ENCODE peak calls at places on chromosomes 16 and 17, in nine cellular contexts. N is GM12865; L is CD8-positive, alpha-beta T cell; W is upper lobe of right lung; Y is prostate gland; P is fibroblast of pulmonary artery; V is left lung; M is mucosa of descending colon; S is ovary. D is an unnamed sample.

GRCh38 chr16:69706256-69706974 is 19.9 kb downstream of the NQO1 start:
- DNase-seq in N (no peak), L (no peak), W (no peak), Y (peak), P (peak), V (no peak), M (no peak), S (no peak), D (no peak)

GRCh38 chr17:64540118-64540776 is 33.5 kb downstream of the CEP95 start:
- DNase-seq in N (no peak), L (no peak), W (no peak), Y (no peak), P (no peak), V (no peak), M (no peak), S (no peak), D (no peak)

GRCh38 chr16:85654251-85655115 is 34.3 kb downstream of the GINS2 start:
- DNase-seq in N (no peak), L (no peak), W (no peak), Y (no peak), P (no peak), V (peak), M (no peak), S (no peak), D (no peak)

GRCh38 chr16:28514246-28514645 is 7.6 kb upstream of the IL27 start:
- DNase-seq in N (no peak), L (no peak), W (no peak), Y (no peak), P (no peak), V (no peak), M (no peak), S (no peak), D (no peak)

GRCh38 chr17:74729368-74729767 is 7.7 kb upstream of the RAB37 start:
- DNase-seq in N (no peak), L (no peak), W (peak), Y (no peak), P (no peak), V (no peak), M (no peak), S (no peak), D (no peak)

GRCh38 chr17:40417258-40417608 is 463 bp downstream of the TOP2A start:
- DNase-seq in N (no peak), L (no peak), W (no peak), Y (no peak), P (no peak), V (no peak), M (no peak), S (no peak), D (no peak)

GRCh38 chr17:29046440-29046839 is 3.5 kb downstream of the PIPOX start:
- DNase-seq in N (no peak), L (no peak), W (no peak), Y (no peak), P (no peak), V (no peak), M (no peak), S (no peak), D (no peak)

GRCh38 chr17:21201302-21201602 is 12.7 kb downstream of the TMEM11 start:
- DNase-seq in N (no peak), L (no peak), W (no peak), Y (peak), P (no peak), V (no peak), M (no peak), S (no peak), D (no peak)

GRCh38 chr17:75897076-75898019 is 597 bp upstream of the TRIM65 start:
- DNase-seq in N (no peak), L (no peak), W (peak), Y (no peak), P (no peak), V (peak), M (peak), S (peak), D (no peak)

GRCh38 chr16:54897930-54898329 is 32.7 kb upstream of the IRX5 start:
- DNase-seq in N (no peak), L (no peak), W (no peak), Y (no peak), P (no peak), V (no peak), M (no peak), S (no peak), D (no peak)

GRCh38 chr17:70905796-70906195 is 736.5 kb downstream of the KCNJ2 start:
- DNase-seq in N (no peak), L (no peak), W (no peak), Y (no peak), P (peak), V (no peak), M (peak), S (no peak), D (no peak)

GRCh38 chr16:75286996-75287395 is 35.6 kb upstream of the BCAR1 start:
- DNase-seq in N (no peak), L (no peak), W (no peak), Y (no peak), P (no peak), V (no peak), M (no peak), S (no peak), D (no peak)

GRCh38 chr17:50668838-50669581 is 34.3 kb downstream of the ABCC3 start:
- DNase-seq in N (no peak), L (no peak), W (no peak), Y (no peak), P (no peak), V (no peak), M (no peak), S (no peak), D (no peak)

GRCh38 chr16:89217388-89218191 is at the start of gene ZNF778:
- DNase-seq in N (peak), L (peak), W (peak), Y (peak), P (peak), V (peak), M (peak), S (peak), D (peak)
- TF ChIP-seq CTCF in N (no peak), L (no peak), W (no peak), Y (peak), P (no peak), V (no peak), M (no peak), S (no peak), D (no peak)

GRCh38 chr16:25679468-25680010 is 12.2 kb upstream of the HS3ST4 start:
- DNase-seq in N (no peak), L (no peak), W (no peak), Y (no peak), P (no peak), V (no peak), M (no peak), S (no peak), D (no peak)
- H3K4me3 ChIP-seq in N (no peak), L (no peak), W (no peak), Y (no peak), P (no peak), V (no peak), M (no peak), S (no peak), D (no peak)

DNA sequence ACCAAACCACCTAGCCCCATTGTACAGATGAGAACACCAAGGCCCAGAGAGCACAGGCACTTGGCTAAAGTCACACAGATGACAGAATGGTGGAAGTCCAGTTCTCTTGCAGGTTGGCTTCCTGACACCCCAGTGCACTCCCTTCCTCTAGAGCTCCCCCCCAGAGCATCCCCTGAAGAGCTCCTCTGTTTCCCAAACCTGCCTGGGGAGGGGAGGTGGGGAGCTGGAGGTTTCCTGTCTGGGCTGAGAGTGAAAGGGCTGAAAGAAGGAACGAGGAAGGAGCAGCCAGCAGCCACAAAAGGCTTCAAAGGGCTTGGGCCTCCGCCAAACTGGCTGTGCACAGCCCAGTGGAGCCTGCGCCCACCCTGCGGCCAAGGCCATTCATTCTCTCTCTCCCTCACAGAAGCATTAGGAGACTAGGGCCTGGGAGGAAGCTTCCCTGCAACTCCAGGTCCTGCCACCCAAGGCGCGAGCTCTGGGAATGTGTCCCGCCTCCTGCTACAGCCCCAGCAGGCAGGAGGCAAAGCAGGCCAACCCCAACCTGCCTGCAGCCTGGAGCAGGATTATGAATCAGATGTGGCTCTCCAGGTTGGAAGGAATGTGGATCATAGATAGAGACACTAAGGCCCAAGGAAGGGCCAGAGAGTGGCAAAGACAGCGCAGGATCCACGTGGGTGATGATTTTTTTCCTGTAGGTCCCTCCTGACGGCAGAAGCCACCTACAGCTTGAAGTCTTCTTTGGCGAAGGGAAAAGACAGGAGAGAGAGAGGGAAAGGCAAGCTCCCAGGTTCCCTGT is 913 bp downstream of the SLC13A5 start:
- DNase-seq in N (no peak), L (no peak), W (no peak), Y (no peak), P (peak), V (no peak), M (no peak), S (peak), D (no peak)
- TF ChIP-seq CTCF in N (no peak), L (no peak), W (no peak), Y (no peak), P (no peak), V (no peak), M (no peak), S (no peak), D (no peak)

GRCh38 chr17:9023389-9024210 is 2.3 kb downstream of the NTN1 start:
- DNase-seq in N (no peak), L (no peak), W (no peak), Y (no peak), P (no peak), V (no peak), M (no peak), S (no peak), D (no peak)
- H3K4me3 ChIP-seq in N (no peak), L (peak), W (peak), Y (peak), P (no peak), V (no peak), M (no peak), S (peak), D (no peak)

GRCh38 chr16:50371936-50372595 is 3.3 kb upstream of the BRD7 start:
- DNase-seq in N (peak), L (no peak), W (no peak), Y (no peak), P (peak), V (no peak), M (no peak), S (peak), D (no peak)
- TF ChIP-seq CTCF in N (peak), L (no peak), W (no peak), Y (no peak), P (peak), V (no peak), M (no peak), S (no peak), D (peak)

DNA sequence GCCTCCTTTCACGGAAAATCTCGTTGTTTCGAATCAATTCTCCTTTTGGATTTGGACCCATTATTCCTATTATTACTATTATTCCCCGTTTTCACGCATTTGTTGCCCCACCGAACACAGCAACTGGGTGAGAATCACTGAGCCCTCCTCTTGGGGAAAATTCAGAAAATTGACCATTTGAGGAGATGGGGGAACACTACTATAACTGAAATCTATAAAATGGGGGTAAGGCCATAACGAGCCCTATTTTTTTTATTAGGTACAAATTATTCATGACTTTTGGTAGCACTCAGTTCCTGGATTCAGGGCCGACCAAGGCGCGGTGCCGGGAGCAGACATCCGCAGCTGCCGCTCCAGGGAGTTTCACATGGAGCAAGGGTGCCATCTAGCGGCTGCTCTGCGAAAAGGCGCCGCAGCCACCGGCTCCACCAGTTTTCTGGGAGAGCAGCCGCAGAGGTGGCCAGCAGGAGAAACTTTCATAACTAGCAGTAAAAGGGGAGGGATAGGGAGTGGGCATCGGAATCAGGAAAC is 3.3 kb upstream of the HOXB8 start:
- DNase-seq in N (peak), L (peak), W (peak), Y (peak), P (peak), V (peak), M (peak), S (peak), D (no peak)
- H3K4me3 ChIP-seq in N (no peak), L (no peak), W (no peak), Y (peak), P (no peak), V (no peak), M (no peak), S (no peak), D (no peak)

GRCh38 chr17:6045621-6046357 is 24.4 kb upstream of the WSCD1 start:
- DNase-seq in N (no peak), L (no peak), W (no peak), Y (no peak), P (no peak), V (no peak), M (no peak), S (no peak), D (no peak)
- TF ChIP-seq CTCF in N (peak), L (no peak), W (no peak), Y (no peak), P (no peak), V (no peak), M (no peak), S (no peak), D (peak)

GRCh38 chr16:165218-165538 is 600 bp upstream of the HBM start:
- DNase-seq in N (no peak), L (no peak), W (no peak), Y (no peak), P (no peak), V (no peak), M (no peak), S (no peak), D (no peak)
- H3K4me3 ChIP-seq in N (no peak), L (peak), W (no peak), Y (no peak), P (no peak), V (no peak), M (no peak), S (no peak), D (peak)

DNA sequence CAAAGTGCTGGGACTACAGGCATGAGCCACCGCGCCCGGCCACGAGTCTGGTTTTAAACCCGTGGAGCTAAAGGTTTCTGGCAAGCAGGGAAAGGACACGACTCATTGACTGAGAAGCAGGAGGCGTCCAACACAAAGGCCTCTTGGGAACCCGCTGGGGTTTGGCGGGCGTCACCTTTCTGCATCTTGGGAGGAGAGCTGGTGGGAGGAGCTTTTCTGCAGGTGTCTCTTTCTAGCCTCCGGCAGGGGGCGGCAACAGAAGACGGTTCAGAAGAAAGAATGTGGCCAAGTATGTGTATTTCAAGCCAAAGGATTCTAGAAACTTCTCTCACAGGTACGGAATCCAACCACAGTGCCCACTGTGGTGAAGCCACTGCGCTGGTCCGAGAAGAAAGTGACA is 97.4 kb downstream of the MRM3 start:
- DNase-seq in N (peak), L (peak), W (peak), Y (peak), P (peak), V (peak), M (peak), S (peak), D (peak)
- TF ChIP-seq CTCF in N (peak), L (peak), W (peak), Y (peak), P (peak), V (peak), M (no peak), S (no peak), D (peak)

DNA sequence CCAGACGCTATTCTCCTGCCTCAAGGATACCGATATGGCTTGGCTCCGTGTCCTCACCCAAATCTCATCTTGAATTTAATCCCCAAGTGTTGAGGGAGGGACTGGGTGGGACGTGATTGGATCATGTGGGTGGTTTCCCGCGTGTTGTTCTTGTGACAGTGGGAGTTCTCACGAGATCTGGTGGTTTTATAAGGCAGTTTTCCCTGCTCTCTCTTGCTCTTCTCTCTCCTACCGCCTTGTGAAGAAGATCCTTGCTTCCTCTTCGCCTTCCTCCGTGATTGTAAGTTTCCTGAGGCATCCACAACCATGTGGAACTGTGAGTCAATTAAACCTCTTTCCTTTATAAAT is 43.9 kb upstream of the ZCCHC14 start:
- DNase-seq in N (no peak), L (no peak), W (no peak), Y (no peak), P (no peak), V (no peak), M (no peak), S (no peak), D (no peak)
- H3K4me3 ChIP-seq in N (no peak), L (no peak), W (no peak), Y (no peak), P (no peak), V (no peak), M (no peak), S (no peak), D (no peak)

D was measured in GM12864.